ENCODE peak calls at places on chromosomes 11 and 22, in eight cellular contexts. S, A, P, X, D, Y, O and R are unnamed samples.

GRCh38 chr22:47333625-47334024 is 571.2 kb downstream of the TBC1D22A start:
- DNase-seq in S (no peak), A (no peak), P (peak; percentile 58), X (peak; percentile 62), D (peak; percentile 68), Y (no peak), O (no peak), R (no peak)

GRCh38 chr11:47905358-47906059 is 57.4 kb upstream of the NUP160 start:
- DNase-seq in S (no peak), A (no peak), P (peak; percentile 26), X (no peak), D (peak; percentile 88), Y (no peak), O (no peak), R (no peak)

GRCh38 chr11:78535027-78535426 is 39.6 kb downstream of the NARS2 start:
- DNase-seq in S (peak; percentile 34), A (peak; percentile 39), P (no peak), X (no peak), D (no peak), Y (no peak), O (no peak), R (no peak)

GRCh38 chr11:46731545-46731944 is 12.5 kb downstream of the F2 start:
- DNase-seq in S (no peak), A (no peak), P (no peak), X (no peak), D (no peak), Y (no peak), O (no peak), R (no peak)

GRCh38 chr11:13223112-13223511 is 54.5 kb upstream of the BMAL1 start:
- DNase-seq in S (no peak), A (no peak), P (no peak), X (no peak), D (no peak), Y (no peak), O (no peak), R (no peak)

GRCh38 chr11:2844116-2844515 is 41.5 kb downstream of the CDKN1C start:
- DNase-seq in S (no peak), A (no peak), P (no peak), X (no peak), D (no peak), Y (no peak), O (no peak), R (no peak)

GRCh38 chr11:130220311-130221030 is 60.9 kb downstream of the ST14 start:
- DNase-seq in S (no peak), A (no peak), P (no peak), X (peak; percentile 89), D (no peak), Y (no peak), O (no peak), R (peak; percentile 59)

GRCh38 chr11:34654491-34655334 is 33.8 kb downstream of the EHF start:
- DNase-seq in S (no peak), A (no peak), P (no peak), X (no peak), D (peak; percentile 56), Y (peak; percentile 74), O (no peak), R (no peak)

GRCh38 chr11:126892781-126893180 is 107.8 kb downstream of the KIRREL3 start:
- DNase-seq in S (no peak), A (no peak), P (no peak), X (no peak), D (no peak), Y (no peak), O (no peak), R (no peak)

GRCh38 chr22:47965896-47966295 is 1203.4 kb downstream of the TBC1D22A start:
- DNase-seq in S (no peak), A (no peak), P (no peak), X (peak; percentile 66), D (no peak), Y (no peak), O (no peak), R (no peak)

GRCh38 chr11:121544956-121545355 is 92.2 kb upstream of the SORL1-AS1 start:
- DNase-seq in S (no peak), A (no peak), P (no peak), X (no peak), D (no peak), Y (no peak), O (no peak), R (no peak)

GRCh38 chr11:102457865-102458264 is 5.3 kb upstream of the TMEM123 start:
- DNase-seq in S (no peak), A (no peak), P (no peak), X (no peak), D (no peak), Y (no peak), O (no peak), R (no peak)

GRCh38 chr11:66338276-66339162 is 2.3 kb upstream of the RIN1 start:
- DNase-seq in S (no peak), A (no peak), P (no peak), X (no peak), D (no peak), Y (no peak), O (no peak), R (no peak)

GRCh38 chr22:50531546-50532352 is 1.9 kb upstream of the TYMP start:
- DNase-seq in S (peak; percentile 73), A (peak; percentile 83), P (peak; percentile 50), X (no peak), D (peak; percentile 73), Y (peak; percentile 84), O (peak; percentile 74), R (peak; percentile 87)
- TF ChIP-seq CTCF in S (no peak), A (peak; percentile 23), P (no peak), X (no peak), D (no peak), Y (no peak), O (no peak), R (no peak)

GRCh38 chr11:70605846-70606245 is 207.5 kb downstream of the CTTN start:
- DNase-seq in S (no peak), A (no peak), P (no peak), X (no peak), D (no peak), Y (no peak), O (no peak), R (no peak)

GRCh38 chr11:70608568-70609314 is 210.4 kb downstream of the CTTN start:
- DNase-seq in S (no peak), A (no peak), P (peak; percentile 29), X (no peak), D (peak; percentile 70), Y (no peak), O (peak; percentile 41), R (no peak)

GRCh38 chr11:70606951-70607330 is 208.6 kb downstream of the CTTN start:
- DNase-seq in S (no peak), A (no peak), P (no peak), X (no peak), D (no peak), Y (no peak), O (peak; percentile 30), R (no peak)

GRCh38 chr11:70606248-70606950 is 208.1 kb downstream of the CTTN start:
- DNase-seq in S (no peak), A (no peak), P (no peak), X (no peak), D (no peak), Y (no peak), O (no peak), R (no peak)

DNA sequence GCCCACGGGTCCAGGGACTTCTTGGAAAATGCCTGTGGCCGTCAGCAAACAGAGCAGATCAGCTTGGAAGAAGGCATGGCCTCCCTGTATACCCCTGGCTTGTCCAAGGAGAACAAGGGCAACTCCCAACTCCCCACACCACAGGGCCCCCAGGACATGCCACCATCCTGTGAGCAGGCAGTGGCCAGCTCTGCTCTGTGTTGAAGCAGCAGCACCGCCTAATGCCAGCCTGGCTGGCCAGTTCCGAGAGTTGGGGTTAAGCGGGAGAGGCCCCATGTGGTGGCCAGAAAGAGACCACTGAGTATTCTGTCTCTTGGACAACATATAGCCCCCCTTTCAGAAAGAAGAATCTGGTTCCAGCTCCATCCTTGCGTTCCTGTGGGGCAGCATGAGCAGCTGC is 209.2 kb downstream of the CTTN start:
- DNase-seq in S (no peak), A (no peak), P (no peak), X (no peak), D (no peak), Y (no peak), O (no peak), R (no peak)
- TF ChIP-seq CTCF in S (no peak), A (no peak), P (no peak), X (no peak), D (no peak), Y (no peak), O (no peak), R (no peak)

GRCh38 chr11:897226-898159 is 13.1 kb downstream of the CHID1 start:
- DNase-seq in S (no peak), A (no peak), P (no peak), X (no peak), D (no peak), Y (no peak), O (no peak), R (no peak)

GRCh38 chr11:899724-900123 is 10.9 kb downstream of the CHID1 start:
- DNase-seq in S (no peak), A (no peak), P (no peak), X (no peak), D (no peak), Y (no peak), O (no peak), R (no peak)

GRCh38 chr11:900545-900944 is 10.1 kb downstream of the CHID1 start:
- DNase-seq in S (no peak), A (no peak), P (no peak), X (no peak), D (no peak), Y (no peak), O (no peak), R (no peak)

GRCh38 chr11:898540-899190 is 11.9 kb downstream of the CHID1 start:
- DNase-seq in S (no peak), A (no peak), P (no peak), X (no peak), D (peak; percentile 47), Y (no peak), O (peak; percentile 48), R (no peak)

GRCh38 chr11:898160-898517 is 12.5 kb downstream of the CHID1 start:
- DNase-seq in S (no peak), A (no peak), P (peak; percentile 14), X (no peak), D (peak; percentile 56), Y (no peak), O (peak; percentile 30), R (no peak)
- TF ChIP-seq CTCF in S (peak; percentile 18), A (peak; percentile 23), P (peak; percentile 55), X (no peak), D (peak; percentile 60), Y (no peak), O (peak; percentile 5), R (no peak)

DNA sequence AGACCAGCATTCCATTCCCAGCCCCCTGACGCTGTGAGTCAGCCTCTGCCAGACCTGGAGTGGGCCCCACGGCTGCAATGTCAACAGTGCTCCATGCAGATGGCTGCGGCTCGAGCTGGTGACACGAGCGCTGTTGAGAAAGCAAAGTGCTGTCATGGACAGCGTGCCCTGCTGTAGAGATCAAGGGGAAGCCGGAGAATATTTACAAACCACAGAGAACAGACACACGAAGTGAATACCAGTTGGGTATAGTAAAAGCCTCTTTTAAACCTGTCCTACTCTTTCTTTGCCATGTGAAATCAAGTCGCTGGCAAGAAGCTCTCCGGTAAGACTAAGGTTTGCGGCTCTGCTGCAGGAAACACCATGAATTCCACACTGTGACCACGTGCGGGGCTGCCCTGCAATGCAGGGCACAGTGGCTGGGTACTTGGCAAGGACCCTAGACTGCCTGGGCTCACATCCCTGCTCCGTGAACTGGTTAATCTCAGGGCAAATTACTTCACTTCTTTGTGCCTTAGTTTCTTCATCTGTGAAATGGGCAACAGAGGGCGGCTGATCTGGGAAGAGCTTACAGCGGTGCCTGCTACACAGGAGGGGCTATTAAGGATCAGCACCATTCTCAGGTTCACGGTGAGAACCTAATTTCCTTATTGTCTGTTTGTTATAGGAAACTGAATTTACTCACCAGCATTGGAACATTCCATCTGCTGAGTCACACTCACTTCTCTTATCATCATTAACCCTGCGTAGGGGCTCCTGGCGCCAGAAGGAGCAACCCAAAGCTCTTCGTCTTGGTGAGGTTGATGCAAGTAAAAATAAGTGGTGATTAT is 27.8 kb upstream of the ELFN2 start:
- DNase-seq in S (no peak), A (no peak), P (peak; percentile 87), X (no peak), D (peak; percentile 93), Y (peak; percentile 45), O (peak; percentile 33), R (no peak)
- TF ChIP-seq CTCF in S (no peak), A (no peak), P (no peak), X (no peak), D (no peak), Y (no peak), O (no peak), R (no peak)